ENCODE peak calls at places on chromosomes 6 and 20, in four cellular contexts. Y, H, T and U are unnamed samples.

GRCh38 chr6:89509719-89510339 is 76.9 kb downstream of the ANKRD6 start:
- DNase-seq in Y (no peak), H (no peak), T (no peak), U (no peak)

GRCh38 chr6:25014806-25015560 is 79.2 kb upstream of the RIPOR2 start:
- DNase-seq in H (peak; percentile 71), Y (peak; percentile 27), T (no peak), U (peak; percentile 41)

GRCh38 chr6:18147616-18148015 is 7.3 kb downstream of the TPMT start:
- DNase-seq in H (no peak), Y (no peak), T (no peak), U (no peak)

GRCh38 chr20:21698494-21699215 is 6.8 kb upstream of the PAX1 start:
- DNase-seq in Y (no peak), T (no peak), H (no peak), U (no peak)

GRCh38 chr6:91267246-91267645 is 680.4 kb upstream of the MAP3K7 start:
- DNase-seq in Y (no peak), H (no peak), T (no peak), U (no peak)

GRCh38 chr6:75819776-75820487 is 70.9 kb downstream of the MYO6 start:
- DNase-seq in T (peak; percentile 54), Y (no peak), H (no peak), U (no peak)

GRCh38 chr6:106538145-106538544 is 91.2 kb downstream of the RTN4IP1 start:
- DNase-seq in H (no peak), Y (no peak), T (no peak), U (no peak)

GRCh38 chr6:30726506-30727413 is 6.6 kb downstream of the TUBB start:
- DNase-seq in H (peak; percentile 93), T (no peak), Y (no peak), U (no peak)

GRCh38 chr6:13454286-13455221 is 32.8 kb downstream of the GFOD1 start:
- DNase-seq in H (no peak), T (peak; percentile 36), Y (peak; percentile 68), U (peak; percentile 68)

GRCh38 chr20:36454664-36455427 is 86.5 kb upstream of the MYL9 start:
- DNase-seq in H (peak; percentile 54), Y (no peak), T (no peak), U (no peak)

GRCh38 chr20:56229821-56230220 is 18.7 kb upstream of the MC3R start:
- DNase-seq in T (no peak), Y (no peak), H (no peak), U (no peak)

GRCh38 chr20:50012282-50013263 is 29.8 kb downstream of the SNAI1 start:
- DNase-seq in H (peak; percentile 96), T (no peak), Y (no peak), U (no peak)

GRCh38 chr6:917296-917695 is 224.4 kb upstream of the EXOC2 start:
- DNase-seq in H (no peak), Y (no peak), T (no peak), U (no peak)

GRCh38 chr20:57810511-57811372 is 100.9 kb upstream of the PMEPA1 start:
- DNase-seq in Y (no peak), T (no peak), H (peak; percentile 56), U (no peak)

GRCh38 chr20:9388826-9389187 is 125.6 kb upstream of the LAMP5 start:
- DNase-seq in Y (no peak), H (no peak), T (no peak), U (no peak)

GRCh38 chr20:50724851-50725721 is 6.3 kb upstream of the PARD6B start:
- DNase-seq in T (peak; percentile 73), H (peak; percentile 75), Y (no peak), U (no peak)

GRCh38 chr20:7505152-7505834 is 435.0 kb downstream of the HAO1 start:
- DNase-seq in Y (no peak), H (peak; percentile 5), T (no peak), U (no peak)

GRCh38 chr6:47044418-47044817 is 2.3 kb upstream of the ADGRF1 start:
- DNase-seq in Y (no peak), T (no peak), H (no peak), U (no peak)

GRCh38 chr6:103105686-103106085 is 1712.2 kb downstream of the GRIK2 start:
- DNase-seq in H (peak; percentile 42), T (no peak), Y (no peak), U (no peak)

GRCh38 chr20:11178946-11179654 is 505.3 kb upstream of the JAG1 start:
- DNase-seq in T (no peak), Y (no peak), H (peak; percentile 43), U (no peak)

GRCh38 chr6:136669299-136669699 is 119.1 kb upstream of the MAP7 start:
- DNase-seq in T (no peak), H (no peak), Y (no peak), U (no peak)

GRCh38 chr6:81751388-81752083 is 945 bp downstream of the TENT5A start:
- DNase-seq in Y (peak; percentile 30), T (peak; percentile 66), H (peak; percentile 39), U (no peak)

GRCh38 chr6:137353346-137353745 is 134.2 kb upstream of the IFNGR1 start:
- DNase-seq in Y (no peak), H (no peak), T (no peak), U (no peak)

GRCh38 chr20:46346770-46347169 is 38.5 kb upstream of the CDH22 start:
- DNase-seq in Y (no peak), H (no peak), T (no peak), U (no peak)

GRCh38 chr20:53652859-53653520 is 59.4 kb upstream of the ZNF217 start:
- DNase-seq in Y (no peak), T (no peak), H (no peak), U (no peak)

GRCh38 chr6:21396313-21396712 is 197.2 kb upstream of the SOX4 start:
- DNase-seq in T (no peak), H (no peak), Y (no peak), U (no peak)

GRCh38 chr6:137923866-137924616 is 57.0 kb downstream of the TNFAIP3 start:
- DNase-seq in T (no peak), H (no peak), Y (no peak), U (no peak)

GRCh38 chr6:87277123-87277522 is 45.3 kb upstream of the SMIM8 start:
- DNase-seq in T (no peak), Y (no peak), H (no peak), U (no peak)

GRCh38 chr6:8043221-8043620 is 21.0 kb downstream of the BLOC1S5 start:
- DNase-seq in H (no peak), Y (no peak), T (no peak), U (no peak)

GRCh38 chr6:41071501-41071922 is 644 bp downstream of the OARD1 start:
- DNase-seq in Y (no peak), T (no peak), H (no peak), U (no peak)

DNA sequence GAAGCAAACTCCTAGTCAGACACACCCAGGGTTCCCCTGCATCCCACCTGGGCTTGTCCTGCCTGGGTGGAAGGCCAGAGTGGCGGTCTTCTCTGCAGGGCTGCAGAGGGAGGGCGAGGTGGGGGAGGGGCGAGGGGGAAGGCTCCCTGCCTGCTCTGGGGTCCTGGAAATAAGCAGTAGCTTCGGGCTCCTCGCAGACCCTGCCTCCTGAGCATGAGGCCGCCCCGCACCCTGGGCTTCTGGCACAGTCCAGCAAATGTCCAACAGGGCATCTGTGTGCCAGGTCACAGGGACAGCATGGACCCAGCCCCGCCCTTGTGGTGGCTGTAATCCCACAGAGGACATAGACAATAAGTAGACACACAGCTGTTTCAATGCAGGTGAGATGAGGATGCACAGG is 193.8 kb downstream of the TAF4 start:
- DNase-seq in Y (no peak), H (no peak), T (no peak), U (no peak)
- H3K27me3 ChIP-seq in Y (no peaks in the 10 kb centered on the region), H (no peaks in the 10 kb centered on the region), T (no peaks in the 10 kb centered on the region), U (no peaks in the 10 kb centered on the region)

GRCh38 chr20:23206061-23206460 is 119.9 kb upstream of the CD93 start:
- DNase-seq in H (no peak), T (no peak), Y (no peak), U (no peak)

GRCh38 chr20:23205221-23205620 is 119.1 kb upstream of the CD93 start:
- DNase-seq in T (no peak), H (no peak), Y (no peak), U (no peak)

GRCh38 chr20:23203951-23204730 is 118.0 kb upstream of the CD93 start:
- DNase-seq in T (no peak), H (no peak), Y (no peak), U (no peak)

GRCh38 chr20:23206995-23207394 is 120.9 kb upstream of the CD93 start:
- DNase-seq in T (no peak), Y (no peak), H (no peak), U (no peak)

DNA sequence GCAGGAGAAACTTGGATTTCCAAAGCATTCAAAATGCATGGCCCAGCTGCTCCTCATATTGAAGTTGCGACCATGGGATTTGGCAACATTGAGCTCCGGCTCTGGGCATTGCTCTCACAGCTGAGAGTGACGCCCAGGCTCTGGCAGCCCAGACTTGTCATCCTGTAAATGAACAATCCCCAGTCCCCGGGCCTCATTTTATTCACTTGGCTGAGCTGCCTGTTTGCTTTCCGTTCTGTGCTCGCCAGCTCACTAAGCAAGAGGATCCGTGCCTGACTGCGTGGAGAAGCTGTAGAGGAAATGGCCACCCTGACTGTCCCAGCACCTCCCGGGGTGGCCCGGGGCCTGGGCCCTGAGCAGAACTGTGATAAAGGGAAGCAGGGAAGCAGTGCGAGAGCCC is 119.5 kb upstream of the CD93 start:
- DNase-seq in T (peak; percentile 46), Y (no peak), H (no peak), U (no peak)
- H3K27ac ChIP-seq in T (no peak overlapping the region), Y (no peak overlapping the region), H (no peak overlapping the region), U (no peak overlapping the region)

GRCh38 chr20:41412324-41412723 is 45.7 kb upstream of the EMILIN3 start:
- DNase-seq in H (no peak), T (no peak), Y (no peak), U (no peak)
- H3K27me3 ChIP-seq in H (no peaks in the 10 kb centered on the region), T (no peaks in the 10 kb centered on the region), Y (no peaks in the 10 kb centered on the region), U (no peaks in the 10 kb centered on the region)

GRCh38 chr6:164322533-164322932 is 908.0 kb downstream of the QKI start:
- DNase-seq in H (no peak), T (no peak), Y (no peak), U (no peak)
- H3K27ac ChIP-seq in H (no peak overlapping the region), T (peak overlapping the region; percentile 74), Y (no peak overlapping the region), U (no peak overlapping the region)

GRCh38 chr6:168441434-168442391 is 729 bp downstream of the SMOC2 start:
- DNase-seq in T (no peak), H (no peak), Y (no peak), U (no peak)
- H3K27me3 ChIP-seq in T (peaks cover 23% of the 10 kb centered on the region), H (peaks cover 30% of the 10 kb centered on the region), Y (peaks cover 4% of the 10 kb centered on the region), U (peaks cover 16% of the 10 kb centered on the region)